ENCODE peak calls at places on chromosomes 2 and 18, in five cellular contexts. Z, K, H, N and J are unnamed samples.

GRCh38 chr2:20207051-20207450 is 17.9 kb downstream of the SDC1 start:
- DNase-seq in H (no peak), Z (no peak), K (no peak), N (no peak), J (no peak)

GRCh38 chr2:104332733-104333132 is 521.2 kb upstream of the POU3F3 start:
- DNase-seq in H (peak; percentile 9), Z (no peak), K (no peak), N (no peak), J (no peak)

GRCh38 chr2:28368417-28368798 is 24.2 kb upstream of the FOSL2 start:
- DNase-seq in N (no peak), K (no peak), H (no peak), Z (no peak), J (no peak)

GRCh38 chr2:20042531-20042930 is 8.9 kb downstream of the LAPTM4A start:
- DNase-seq in K (no peak), N (no peak), Z (no peak), H (no peak), J (no peak)

GRCh38 chr2:1791670-1792069 is 47.4 kb upstream of the PXDN start:
- DNase-seq in H (no peak), N (no peak), Z (no peak), K (no peak), J (no peak)

GRCh38 chr2:203867561-203868200 is at the start of gene CTLA4:
- DNase-seq in N (no peak), K (no peak), Z (no peak), H (no peak), J (no peak)

GRCh38 chr2:231111987-231112386 is 12.9 kb downstream of the HTR2B start:
- DNase-seq in K (no peak), Z (no peak), N (no peak), H (no peak), J (no peak)

GRCh38 chr2:54901224-54901986 is 148.8 kb downstream of the RTN4 start:
- DNase-seq in H (no peak), Z (no peak), K (no peak), N (no peak), J (no peak)

GRCh38 chr2:85796549-85797262 is 42.9 kb downstream of the ATOH8 start:
- DNase-seq in Z (no peak), K (no peak), H (no peak), N (no peak), J (no peak)

GRCh38 chr2:171287036-171287435 is 126.3 kb upstream of the TLK1 start:
- DNase-seq in K (no peak), Z (no peak), N (no peak), H (no peak), J (no peak)

GRCh38 chr2:85838641-85839040 is 50.1 kb downstream of the ST3GAL5 start:
- DNase-seq in Z (no peak), K (no peak), H (no peak), N (no peak), J (no peak)

GRCh38 chr2:142742301-142743214 is 134.9 kb upstream of the KYNU start:
- DNase-seq in N (no peak), H (no peak), Z (no peak), K (no peak), J (peak; percentile 56)

GRCh38 chr2:172389685-172390339 is 37.6 kb upstream of the ITGA6 start:
- DNase-seq in K (peak; percentile 24), H (no peak), Z (no peak), N (no peak), J (no peak)

DNA sequence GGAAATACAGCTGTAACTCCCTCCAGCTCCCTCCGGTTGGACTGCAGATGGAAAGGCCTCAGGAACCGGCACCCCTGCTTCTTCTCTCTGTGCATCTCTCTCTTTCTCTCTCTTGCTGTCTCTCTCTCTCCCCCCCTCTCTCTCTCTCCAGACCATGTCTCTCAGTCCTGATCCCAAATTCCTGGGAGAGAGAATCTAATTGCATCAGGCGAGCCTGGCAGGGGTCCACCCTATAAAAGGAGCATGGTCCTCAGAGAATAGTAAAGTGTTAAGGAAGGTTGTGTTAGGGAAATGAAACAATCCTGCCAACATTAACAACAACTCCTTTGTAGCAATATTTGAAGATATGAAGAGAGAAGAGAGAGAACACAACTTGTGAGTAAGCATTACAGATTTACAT is 36.7 kb downstream of the VIT start:
- DNase-seq in N (no peak), K (no peak), Z (no peak), H (no peak), J (no peak)
- TF ChIP-seq JUN in N (no peak), K (no peak), Z (no peak), H (no peak), J (no peak)

GRCh38 chr2:124112966-124113365 is 87.9 kb downstream of the CNTNAP5 start:
- DNase-seq in H (no peak), Z (no peak), N (no peak), K (no peak), J (no peak)
- TF ChIP-seq MAX in H (no peak), Z (no peak), N (no peak), K (no peak), J (no peak)

DNA sequence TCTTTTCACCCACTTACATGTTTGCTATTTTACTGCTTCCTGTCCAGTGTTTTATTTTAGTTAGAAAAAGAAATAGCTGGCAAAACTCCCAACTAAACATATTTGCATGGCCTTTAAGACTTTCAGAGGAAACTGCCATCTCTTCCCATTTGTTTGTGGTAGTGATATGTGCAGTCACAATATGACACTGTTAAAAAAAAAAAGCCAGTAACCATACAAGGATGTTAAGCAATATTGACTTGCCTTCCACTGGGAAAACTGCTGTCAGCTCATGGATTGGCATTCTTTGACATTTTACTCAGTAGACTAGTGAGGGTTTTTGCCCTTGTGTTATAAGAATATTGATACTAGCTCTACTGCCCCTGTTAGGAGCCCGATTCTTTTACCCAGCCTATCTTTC is 29.2 kb downstream of the XIRP2 start:
- DNase-seq in K (no peak), N (no peak), H (no peak), Z (no peak), J (no peak)
- TF ChIP-seq JUN in K (no peak), N (no peak), H (no peak), Z (no peak), J (no peak)

DNA sequence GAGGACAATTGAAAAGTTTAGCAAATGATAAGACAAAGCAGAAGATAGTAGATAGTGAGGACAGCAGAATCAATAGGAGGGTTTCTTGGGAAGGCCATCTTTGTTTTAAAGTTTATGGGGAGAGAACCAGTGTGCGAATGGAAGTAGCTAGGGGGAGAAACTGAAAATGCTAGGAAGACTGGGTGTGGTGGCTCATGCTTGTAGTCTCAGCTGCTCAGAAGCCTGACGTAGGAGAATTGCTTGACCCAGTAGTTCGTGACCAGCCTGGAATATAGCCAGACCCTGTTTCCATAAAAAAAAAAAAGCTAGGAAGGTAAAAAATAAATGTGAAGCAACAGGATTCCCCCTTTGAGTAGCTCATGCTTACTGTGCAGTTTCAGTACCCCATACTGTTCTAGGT is 19.2 kb upstream of the DRC1 start:
- DNase-seq in N (no peak), Z (no peak), K (no peak), H (no peak), J (no peak)
- TF ChIP-seq MAX in N (no peak), Z (no peak), K (no peak), H (no peak), J (no peak)

GRCh38 chr2:8374782-8375181 is 307.1 kb upstream of the ID2 start:
- DNase-seq in H (no peak), K (no peak), N (no peak), Z (no peak), J (no peak)
- TF ChIP-seq JUN in H (no peak), K (no peak), N (no peak), Z (no peak), J (no peak)

GRCh38 chr2:236395067-236395466 is 130.9 kb upstream of the ASB18 start:
- DNase-seq in Z (no peak), K (no peak), H (no peak), N (no peak), J (no peak)
- TF ChIP-seq MAX in Z (no peak), K (no peak), H (no peak), N (no peak), J (no peak)

GRCh38 chr18:11146947-11147345 is 2.4 kb downstream of the PIEZO2 start:
- DNase-seq in K (no peak), N (no peak), Z (no peak), H (no peak), J (no peak)
- TF ChIP-seq JUN in K (no peak), N (no peak), Z (no peak), H (no peak), J (no peak)